ENCODE peak calls at places on chromosomes 1 and 21, in seven cellular contexts. E, I, N, Z, U, Q and M are unnamed samples.

GRCh38 chr21:46527801-46528200 is 69.1 kb downstream of the DIP2A start:
- DNase-seq in Q (no peak), Z (no peak), N (no peak), E (no peak), U (no peak), I (no peak), M (no peak)

GRCh38 chr1:116768416-116768815 is 14.2 kb downstream of the CD2 start:
- DNase-seq in Z (no peak), Q (no peak), U (no peak), I (no peak), N (no peak), E (no peak), M (no peak)

GRCh38 chr21:26946744-26947446 is 20.0 kb downstream of the ADAMTS5 start:
- DNase-seq in U (no peak), N (no peak), Q (no peak), I (no peak), Z (no peak), E (no peak), M (no peak)

GRCh38 chr1:6007318-6008083 is 15.3 kb upstream of the NPHP4 start:
- DNase-seq in I (no peak), U (no peak), E (no peak), N (peak), Z (no peak), Q (no peak), M (no peak)

GRCh38 chr21:30839304-30839703 is 9.7 kb upstream of the KRTAP7-1 start:
- DNase-seq in N (peak), E (no peak), I (no peak), Q (no peak), Z (no peak), U (no peak), M (no peak)

GRCh38 chr1:209879539-209879938 is 51.8 kb downstream of the UTP25 start:
- DNase-seq in U (no peak), Z (no peak), Q (no peak), E (no peak), N (no peak), I (no peak), M (no peak)

GRCh38 chr21:26966360-26966977 is 419 bp downstream of the ADAMTS5 start:
- DNase-seq in N (no peak), U (no peak), Z (no peak), I (no peak), Q (no peak), E (no peak), M (peak)

GRCh38 chr1:25522240-25522639 is 21.2 kb upstream of the LDLRAP1 start:
- DNase-seq in E (no peak), Z (no peak), Q (no peak), I (no peak), U (no peak), N (no peak), M (no peak)

GRCh38 chr1:210250665-210250997 is 18.0 kb downstream of the SERTAD4 start:
- DNase-seq in Q (no peak), Z (no peak), I (peak), N (no peak), U (no peak), E (no peak), M (no peak)

GRCh38 chr1:17540255-17541001 is 930 bp downstream of the ARHGEF10L start:
- DNase-seq in Q (no peak), Z (peak), E (no peak), N (no peak), I (peak), U (peak), M (peak)

GRCh38 chr1:29549001-29549400 is 312.7 kb downstream of the PTPRU start:
- DNase-seq in U (no peak), I (no peak), Q (no peak), Z (no peak), N (no peak), E (no peak), M (no peak)

GRCh38 chr1:239044829-239045228 is 341.5 kb upstream of the CHRM3 start:
- DNase-seq in U (no peak), N (no peak), I (no peak), E (no peak), Q (no peak), Z (no peak), M (no peak)

GRCh38 chr1:62917314-62917713 is 133.4 kb downstream of the ATG4C start:
- DNase-seq in Q (no peak), Z (no peak), I (no peak), N (no peak), U (no peak), E (no peak), M (no peak)

GRCh38 chr1:82153282-82153630 is 352.5 kb downstream of the ADGRL2 start:
- DNase-seq in U (no peak), Q (no peak), N (no peak), E (no peak), Z (no peak), I (no peak), M (no peak)

GRCh38 chr1:200130552-200130951 is 103.0 kb downstream of the NR5A2 start:
- DNase-seq in N (no peak), U (no peak), Q (no peak), I (no peak), Z (no peak), E (no peak), M (no peak)

GRCh38 chr1:226674892-226675719 is 64.0 kb downstream of the ITPKB start:
- DNase-seq in E (no peak), Z (no peak), I (peak), U (no peak), N (no peak), Q (no peak), M (no peak)

GRCh38 chr1:234244482-234244881 is 128.8 kb upstream of the COA6 start:
- DNase-seq in I (no peak), Q (no peak), N (no peak), Z (no peak), E (no peak), U (no peak), M (no peak)

GRCh38 chr1:206682111-206682510 is 2.6 kb upstream of the MAPKAPK2 start:
- DNase-seq in I (no peak), U (no peak), Q (no peak), N (no peak), E (no peak), Z (no peak), M (no peak)

GRCh38 chr1:11653616-11654570 is at the start of gene FBXO2:
- DNase-seq in E (no peak), Q (peak), U (no peak), Z (no peak), N (peak), I (no peak), M (no peak)

GRCh38 chr1:157115429-157115838 is 15.8 kb upstream of the ETV3L start:
- DNase-seq in E (no peak), U (no peak), Q (no peak), N (no peak), I (no peak), Z (no peak), M (no peak)

GRCh38 chr1:99645699-99646531 is at the start of gene PALMD:
- DNase-seq in E (no peak), U (peak), Q (peak), I (peak), N (peak), Z (peak), M (peak)

DNA sequence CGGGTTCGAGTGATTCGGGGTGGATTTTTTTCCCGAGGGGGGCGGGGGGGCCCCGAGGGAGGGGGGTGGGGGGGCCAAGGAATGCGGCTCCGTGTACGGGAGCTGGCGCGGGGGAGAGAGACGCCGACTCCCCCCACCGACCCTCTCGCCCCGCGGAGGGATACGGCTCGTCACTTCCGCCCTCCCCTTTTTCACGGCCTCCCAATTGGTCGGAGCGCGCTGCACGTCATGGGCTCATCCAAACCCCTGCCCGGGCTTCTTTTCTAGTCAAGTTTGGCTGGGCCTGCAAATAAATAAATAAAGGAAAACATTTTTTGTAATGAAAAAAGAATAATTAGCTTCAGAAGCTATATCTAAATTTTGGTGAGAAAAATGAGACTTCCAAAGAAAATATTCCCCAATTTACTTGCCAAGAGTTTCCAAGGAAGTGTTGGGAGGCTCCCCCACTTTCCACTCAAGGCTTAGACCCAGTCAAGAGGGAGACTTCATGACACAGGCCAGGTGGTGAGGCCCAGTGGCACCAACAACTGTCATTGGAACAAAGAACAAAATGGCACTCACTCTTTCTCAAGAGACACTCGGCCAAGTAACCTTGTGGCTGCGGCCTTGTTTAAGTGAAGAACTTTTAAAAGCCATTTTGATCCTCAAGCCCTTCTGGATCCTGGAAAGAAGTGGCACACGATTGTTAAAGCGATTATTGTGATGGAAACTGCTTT is at the start of gene POGZ:
- DNase-seq in U (peak), E (peak), Z (peak), N (peak), Q (peak), I (peak), M (peak)
- TF ChIP-seq POLR2A in U (no peak), E (peak), Z (peak), N (no peak), Q (peak), I (no peak), M (no peak)

GRCh38 chr21:44443291-44443890 is 11.9 kb upstream of the LRRC3 start:
- DNase-seq in I (no peak), U (no peak), N (no peak), E (no peak), Q (peak), Z (no peak), M (peak)

GRCh38 chr21:44440241-44441040 is 14.9 kb upstream of the LRRC3 start:
- DNase-seq in Q (no peak), E (no peak), I (no peak), Z (no peak), N (no peak), U (no peak), M (peak)

GRCh38 chr21:44441041-44441400 is 14.3 kb upstream of the LRRC3 start:
- DNase-seq in Z (peak), U (no peak), Q (no peak), N (no peak), E (no peak), I (no peak), M (no peak)

GRCh38 chr21:44442266-44443125 is 12.8 kb upstream of the LRRC3 start:
- DNase-seq in N (no peak), E (no peak), U (no peak), Q (peak), I (no peak), Z (peak), M (peak)

GRCh38 chr21:44441581-44442265 is 13.6 kb upstream of the LRRC3 start:
- DNase-seq in E (no peak), I (no peak), N (no peak), Q (peak), Z (peak), U (no peak), M (peak)
- TF ChIP-seq CTCF in E (no peak), I (no peak), N (no peak), Q (no peak), Z (no peak), U (no peak), M (no peak)

DNA sequence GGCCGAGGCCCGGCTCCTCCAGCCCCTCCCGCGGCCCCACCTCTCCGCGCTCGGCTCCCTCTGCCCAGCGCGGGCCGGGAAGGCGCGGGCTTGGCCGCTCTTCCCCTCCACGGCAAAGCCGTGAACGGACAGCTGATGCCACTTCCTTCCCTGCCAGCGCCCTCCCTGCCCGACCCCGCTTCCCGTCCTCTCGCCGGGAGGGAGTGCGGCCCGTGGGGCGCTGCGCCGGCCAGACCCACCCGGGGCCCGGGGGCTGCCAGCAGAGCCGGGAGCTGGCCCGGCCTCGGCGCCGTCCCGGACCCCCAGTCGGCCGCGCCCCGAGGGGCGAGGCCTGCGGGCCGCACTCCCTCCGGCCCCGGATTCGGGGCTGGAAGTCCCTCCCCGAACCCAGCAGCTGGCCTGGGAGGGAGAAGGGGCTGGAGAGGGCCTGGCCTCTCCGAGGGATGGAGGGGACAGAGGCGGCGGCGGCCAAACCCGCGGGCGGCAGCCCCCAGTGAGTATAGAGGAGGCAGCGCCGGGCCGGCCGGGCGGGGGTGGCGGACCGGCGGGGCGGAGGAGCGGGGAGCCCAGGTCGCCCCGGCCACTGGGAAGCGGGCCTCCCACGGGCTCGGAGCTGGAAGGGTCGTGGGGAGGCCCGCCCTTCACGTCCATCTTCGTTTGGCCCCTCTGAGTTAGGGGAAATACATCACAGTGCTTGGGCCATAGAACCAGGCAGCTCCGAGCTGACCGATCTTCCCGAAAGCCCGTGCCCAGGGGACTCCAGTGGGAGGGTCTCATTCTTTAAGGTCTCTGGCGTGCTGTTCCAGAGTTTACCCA is at the start of gene KIAA1614:
- DNase-seq in N (no peak), Q (no peak), Z (peak), E (no peak), I (peak), U (peak), M (no peak)
- TF ChIP-seq POLR2A in N (no peak), Q (no peak), Z (peak), E (no peak), I (no peak), U (no peak), M (no peak)

DNA sequence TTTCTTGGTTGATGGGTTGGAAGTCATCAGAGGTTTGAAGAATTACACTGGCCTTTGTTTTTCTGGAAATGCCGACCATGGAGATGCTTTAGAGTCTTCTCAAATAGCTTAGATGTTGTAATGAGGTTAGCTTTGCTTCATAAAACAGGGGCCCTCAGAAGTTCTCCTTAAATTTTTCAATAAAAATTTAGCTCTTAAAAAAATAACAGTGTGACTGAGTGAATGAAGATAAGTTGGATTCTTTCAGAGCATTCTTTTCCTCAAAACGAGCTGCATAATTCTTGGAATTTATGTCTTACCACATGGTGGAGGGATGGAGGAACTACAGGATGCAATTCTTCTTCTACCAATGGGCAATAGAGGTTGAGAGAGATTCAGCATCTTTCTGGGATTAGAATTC is 23.4 kb downstream of the SYT11 start:
- DNase-seq in E (no peak), Q (no peak), N (no peak), U (no peak), I (no peak), Z (no peak), M (no peak)
- TF ChIP-seq CTCF in E (no peak), Q (no peak), N (no peak), U (no peak), I (no peak), Z (no peak), M (no peak)

DNA sequence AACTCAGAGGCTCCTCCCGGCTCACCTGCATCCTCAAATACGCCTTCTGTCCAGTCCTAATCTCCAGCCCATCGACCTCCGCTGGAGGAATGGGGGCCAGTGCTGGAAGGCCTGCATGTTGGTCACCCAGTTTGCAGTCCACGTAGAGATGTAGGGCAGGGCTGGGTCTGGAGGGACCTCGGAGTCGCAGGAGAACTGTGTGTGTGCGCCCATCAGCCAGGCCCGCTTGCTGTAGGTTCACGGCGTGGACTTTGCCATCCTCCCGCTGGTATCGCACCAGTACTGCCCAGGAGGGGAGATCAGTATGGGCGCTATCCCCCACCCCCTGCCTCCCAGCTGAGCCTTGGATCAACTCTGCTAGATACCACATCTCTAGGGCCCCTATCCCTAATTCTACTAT is 2.7 kb downstream of the THBS3 start:
- DNase-seq in Q (no peak), U (no peak), N (no peak), E (no peak), I (no peak), Z (no peak), M (no peak)
- TF ChIP-seq POLR2A in Q (no peak), U (no peak), N (no peak), E (no peak), I (no peak), Z (no peak), M (no peak)

GRCh38 chr1:167772436-167772835 is 50.7 kb downstream of the MPZL1 start:
- DNase-seq in Q (no peak), E (no peak), I (no peak), N (no peak), U (no peak), Z (no peak), M (no peak)
- TF ChIP-seq CTCF in Q (no peak), E (no peak), I (no peak), N (no peak), U (no peak), Z (no peak), M (no peak)

GRCh38 chr1:32272557-32273388 is 19.1 kb upstream of the HDAC1 start:
- DNase-seq in Q (no peak), I (no peak), E (no peak), U (no peak), Z (no peak), N (peak), M (no peak)
- TF ChIP-seq POLR2A in Q (no peak), I (no peak), E (no peak), U (no peak), Z (no peak), N (no peak), M (no peak)

DNA sequence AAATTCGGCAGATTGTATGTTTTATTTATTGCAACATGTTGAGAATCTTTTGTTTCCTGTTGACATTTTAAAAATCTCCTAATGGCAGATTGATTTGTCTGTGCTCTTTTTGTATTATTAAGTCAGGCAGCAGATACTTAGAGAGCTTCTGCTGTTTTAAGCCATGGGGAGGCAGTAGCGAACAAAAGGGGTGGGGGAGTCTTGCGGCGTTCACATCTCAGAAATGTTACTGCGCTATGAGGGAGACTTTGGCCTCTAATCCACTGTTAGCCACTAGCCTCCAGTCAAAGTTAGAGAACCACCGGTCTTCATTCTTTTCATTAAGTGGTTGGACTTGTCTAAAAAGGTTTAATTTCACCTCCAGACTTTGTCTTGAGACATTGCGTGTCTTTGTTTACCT is 93.6 kb downstream of the DYRK1A start:
- DNase-seq in U (no peak), Z (no peak), E (no peak), N (peak), I (no peak), Q (no peak), M (no peak)
- TF ChIP-seq CTCF in U (no peak), Z (no peak), E (no peak), N (peak), I (no peak), Q (no peak), M (no peak)

DNA sequence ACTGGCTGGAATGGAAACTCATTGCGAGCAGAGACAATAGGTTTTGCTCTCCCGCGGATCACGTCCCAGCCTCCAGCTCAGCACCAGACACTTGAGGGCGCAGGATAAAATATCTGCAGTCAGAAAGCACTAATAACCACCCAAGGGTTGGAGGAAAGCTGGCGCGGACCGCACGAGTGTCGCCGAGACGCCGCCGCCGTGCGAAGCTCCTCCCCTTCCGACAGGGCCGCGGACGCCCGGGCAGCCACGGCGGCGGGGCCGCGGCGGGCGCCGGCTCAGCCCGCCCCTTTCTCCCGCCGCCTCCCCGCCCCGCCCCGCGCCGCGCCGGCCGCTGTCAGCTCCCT is at the start of gene CMPK1:
- DNase-seq in N (peak), Z (peak), Q (peak), I (peak), U (peak), E (peak), M (peak)
- TF ChIP-seq POLR2A in N (peak), Z (no peak), Q (no peak), I (no peak), U (no peak), E (no peak), M (no peak)

GRCh38 chr21:20258542-20258941 is 739.7 kb upstream of the NCAM2 start:
- DNase-seq in I (no peak), E (no peak), Q (no peak), N (peak), Z (no peak), U (no peak), M (no peak)

GRCh38 chr21:20257052-20257451 is 741.2 kb upstream of the NCAM2 start:
- DNase-seq in E (no peak), Q (no peak), Z (no peak), U (no peak), I (no peak), N (no peak), M (no peak)

GRCh38 chr21:20259035-20259867 is 739.0 kb upstream of the NCAM2 start:
- DNase-seq in I (no peak), Q (no peak), N (no peak), Z (no peak), U (no peak), E (no peak), M (no peak)

GRCh38 chr21:20253261-20253660 is 744.9 kb upstream of the NCAM2 start:
- DNase-seq in N (no peak), U (no peak), I (no peak), E (no peak), Q (no peak), Z (no peak), M (no peak)

DNA sequence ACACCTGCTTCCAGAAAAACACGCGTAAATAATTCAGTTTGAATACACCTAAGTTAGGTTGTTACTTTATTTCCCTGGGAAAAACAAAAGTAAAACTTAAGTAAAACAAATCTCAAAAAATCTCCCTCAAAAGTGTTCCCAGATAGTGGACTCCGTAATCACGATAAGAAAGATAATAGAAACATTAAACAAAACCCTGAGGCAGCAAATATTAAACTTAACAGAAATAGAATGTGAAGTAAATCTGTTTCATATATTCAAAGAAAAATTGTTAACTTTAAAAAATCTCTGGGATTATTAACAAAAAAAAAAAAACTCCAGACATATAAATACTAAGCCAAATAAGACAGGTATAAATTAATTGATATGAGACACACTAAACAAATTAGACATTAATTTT is 743.2 kb upstream of the NCAM2 start:
- DNase-seq in I (no peak), Q (no peak), E (no peak), U (no peak), Z (no peak), N (no peak), M (no peak)
- TF ChIP-seq CTCF in I (no peak), Q (no peak), E (no peak), U (no peak), Z (no peak), N (no peak), M (no peak)